ENCODE peak calls at places on chromosome 2, in four cellular contexts. B is GM12865; F is skeletal muscle cell; P is activated CD4-positive, alpha-beta T cell treated with anti-CD3 and anti-CD28 coated beads for 24 hours. X is an unnamed sample.
A peak's percentile ranks its signal among the peaks of the same experiment; 100 is the strongest.

GRCh38 chr2:127382836-127383235 is 4.9 kb downstream of the MAP3K2 start:
- DNase-seq in P (no peak), F (no peak), B (no peak), X (no peak)

GRCh38 chr2:101121174-101121573 is 30.0 kb downstream of the TBC1D8 start:
- DNase-seq in P (no peak), B (no peak), F (no peak), X (no peak)

GRCh38 chr2:19851116-19851515 is 50.7 kb downstream of the TTC32 start:
- DNase-seq in B (no peak), P (no peak), F (no peak), X (no peak)

GRCh38 chr2:130799295-130799694 is 37.4 kb upstream of the ARHGEF4 start:
- DNase-seq in B (no peak), P (no peak), F (no peak), X (no peak)

GRCh38 chr2:75643980-75644379 is 2.6 kb upstream of the MRPL19 start:
- DNase-seq in F (no peak), B (no peak), P (no peak), X (no peak)

GRCh38 chr2:195656131-195656858 is 731 bp upstream of the SLC39A10 start:
- DNase-seq in P (no peak), B (no peak), F (no peak), X (no peak)

GRCh38 chr2:241637233-241638062 is at the start of gene ATG4B:
- DNase-seq in F (peak; percentile 59), P (peak; percentile 53), B (peak; percentile 93), X (peak; percentile 77)

GRCh38 chr2:207337234-207338219 is 171.8 kb upstream of the KLF7 start:
- DNase-seq in B (peak; percentile 58), P (no peak), F (no peak), X (no peak)

GRCh38 chr2:181138816-181139215 is 158.4 kb downstream of the UBE2E3 start:
- DNase-seq in P (no peak), B (no peak), F (peak; percentile 34), X (no peak)

GRCh38 chr2:232502513-232502900 is 14.9 kb upstream of the ECEL1 start:
- DNase-seq in P (no peak), B (no peak), F (no peak), X (no peak)

GRCh38 chr2:98216611-98217010 is 129.6 kb downstream of the VWA3B start:
- DNase-seq in B (no peak), F (no peak), P (no peak), X (no peak)

GRCh38 chr2:175207741-175208438 is 26.4 kb upstream of the ATP5MC3 start:
- DNase-seq in P (no peak), F (no peak), B (no peak), X (no peak)

GRCh38 chr2:27369471-27370025 is 590 bp downstream of the EIF2B4 start:
- DNase-seq in P (no peak), F (no peak), B (no peak), X (no peak)

GRCh38 chr2:170307052-170307451 is 129.1 kb downstream of the MYO3B start:
- DNase-seq in P (no peak), B (no peak), F (no peak), X (no peak)

GRCh38 chr2:241035818-241036396 is 37.5 kb downstream of the SNED1 start:
- DNase-seq in P (no peak), B (no peak), F (no peak), X (no peak)

GRCh38 chr2:214809751-214810564 is 475 bp upstream of the BARD1 start:
- DNase-seq in F (peak; percentile 93), P (peak; percentile 99), B (peak; percentile 99), X (peak; percentile 100)

GRCh38 chr2:47034973-47035609 is 119.5 kb upstream of the MCFD2 start:
- DNase-seq in F (no peak), B (peak; percentile 38), P (no peak), X (no peak)

GRCh38 chr2:189657867-189658266 is 3.4 kb upstream of the ASNSD1 start:
- DNase-seq in P (no peak), B (peak; percentile 85), F (no peak), X (no peak)

GRCh38 chr2:214987261-214987660 is 151.2 kb downstream of the ABCA12 start:
- DNase-seq in B (no peak), P (no peak), F (no peak), X (no peak)

GRCh38 chr2:212912445-212913103 is 238.8 kb downstream of the IKZF2 start:
- DNase-seq in P (no peak), B (no peak), F (peak; percentile 57), X (no peak)

X was measured in neural crest cell.